ENCODE peak calls at places on chromosomes 7 and 10, in four cellular contexts. H is K562, L is endothelial cell of umbilical vein, N is IMR-90. O is an unnamed sample.

GRCh38 chr10:31947144-31947926 is 18.7 kb upstream of the ARHGAP12 start:
- DNase-seq in H (no peak), L (peak), N (peak), O (no peak)

GRCh38 chr10:19815478-19816419 is 483 bp upstream of the PLXDC2 start:
- DNase-seq in H (no peak), L (no peak), N (peak), O (no peak)

GRCh38 chr7:115047968-115048720 is 126.2 kb downstream of the MDFIC start:
- DNase-seq in H (no peak), L (peak), N (peak), O (no peak)

GRCh38 chr7:64888561-64888900 is 14.5 kb upstream of the ZNF273 start:
- DNase-seq in H (no peak), L (no peak), N (no peak), O (no peak)

GRCh38 chr7:158614695-158615094 is 27.1 kb upstream of the PTPRN2 start:
- DNase-seq in H (no peak), L (no peak), N (peak), O (no peak)

GRCh38 chr10:28077889-28078288 is 79.0 kb upstream of the ODAD2 start:
- DNase-seq in H (no peak), L (no peak), N (peak), O (no peak)

GRCh38 chr7:8190121-8190895 is 71.7 kb downstream of the ICA1 start:
- DNase-seq in H (no peak), L (peak), N (peak), O (peak)

GRCh38 chr10:129918836-129919235 is 45.2 kb downstream of the EBF3 start:
- DNase-seq in H (no peak), L (no peak), N (no peak), O (no peak)

GRCh38 chr10:78777466-78778256 is 291.1 kb upstream of the ZMIZ1 start:
- DNase-seq in H (no peak), L (no peak), N (peak), O (no peak)

GRCh38 chr7:146956853-146957252 is 840.3 kb downstream of the CNTNAP2 start:
- DNase-seq in H (no peak), L (no peak), N (no peak), O (no peak)

GRCh38 chr7:90298145-90299038 is 22.7 kb downstream of the FAM237B start:
- DNase-seq in H (peak), L (peak), N (peak), O (no peak)

GRCh38 chr10:43012578-43012977 is 64.3 kb upstream of the RET start:
- DNase-seq in H (no peak), L (no peak), N (no peak), O (no peak)

GRCh38 chr7:85191383-85191782 is 4.5 kb upstream of the SEMA3D start:
- DNase-seq in H (no peak), L (peak), N (peak), O (no peak)
- TF ChIP-seq FOS in H (no peak), L (no peak), N (no peak), O (no peak)

DNA sequence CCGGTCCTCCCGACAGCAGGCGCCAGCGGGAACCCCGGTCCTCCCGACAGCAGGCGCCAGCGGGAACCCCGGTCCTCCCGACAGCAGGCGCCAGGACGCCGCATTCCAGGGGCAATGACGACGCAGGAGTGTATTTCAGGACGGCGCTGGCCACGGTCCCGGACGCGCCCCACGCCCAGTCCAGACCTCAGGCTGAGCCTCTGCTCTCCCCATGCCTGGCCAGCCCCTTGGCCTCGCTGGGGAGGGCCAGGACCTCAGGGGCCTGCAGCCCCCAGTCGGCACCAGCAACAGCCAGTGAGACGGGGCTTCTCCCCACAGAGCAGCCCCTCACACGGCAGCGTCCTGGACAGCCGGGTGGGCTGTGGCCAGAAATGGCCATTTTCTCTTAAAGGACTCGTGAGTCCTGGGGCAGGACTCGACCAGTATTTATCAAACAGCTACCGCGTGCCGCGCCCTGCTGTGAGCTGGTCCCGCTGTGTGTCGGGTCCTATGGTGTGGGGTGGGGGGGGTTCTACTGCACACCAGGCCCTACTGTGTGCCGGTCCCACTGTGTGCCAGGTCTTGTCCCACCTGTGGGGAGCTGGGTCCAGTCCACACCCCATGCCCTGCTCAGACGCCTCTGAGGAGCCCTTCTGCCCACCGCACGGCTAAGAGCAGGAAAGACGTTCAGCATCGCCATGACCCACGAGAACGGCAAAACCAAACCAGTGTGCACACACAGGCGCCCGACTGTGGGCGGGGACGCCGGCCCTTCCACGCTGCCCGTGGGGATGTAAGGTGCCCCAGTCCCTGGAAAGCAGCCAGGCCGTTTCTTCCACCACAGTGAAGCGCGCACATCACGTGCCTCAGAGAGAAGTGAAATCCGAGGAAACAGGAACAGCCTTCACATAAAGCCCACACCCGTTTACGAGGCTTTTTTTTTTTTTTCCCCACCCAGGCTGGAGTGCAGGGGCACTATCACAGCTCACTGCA is 33.3 kb downstream of the GET4 start:
- DNase-seq in H (no peak), L (no peak), N (peak), O (no peak)
- TF ChIP-seq FOS in H (no peak), L (no peak), N (no peak), O (no peak)

DNA sequence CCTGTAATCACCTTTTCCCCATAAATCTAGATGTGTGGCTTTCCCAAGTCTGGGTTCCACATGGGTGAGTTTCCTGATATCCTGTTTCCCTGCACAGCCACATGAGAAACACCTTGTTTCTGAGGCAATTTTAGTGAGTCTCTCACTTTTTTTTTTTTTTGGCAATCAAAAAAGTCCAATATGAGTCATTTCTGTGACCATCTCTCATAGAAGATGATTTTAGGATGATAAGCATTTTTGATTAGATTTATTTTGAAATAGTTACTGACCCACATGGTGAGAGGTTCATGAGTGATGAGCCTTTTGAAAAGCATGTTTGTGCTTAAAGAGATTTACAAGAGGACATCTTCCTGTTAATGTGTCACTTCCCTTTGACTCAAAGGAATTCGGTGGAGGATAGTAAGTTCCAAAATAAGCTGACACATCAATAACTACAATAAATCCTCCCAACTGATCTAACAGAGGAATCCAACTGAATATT is 464.0 kb downstream of the INHBA start:
- DNase-seq in H (no peak), L (peak), N (peak), O (no peak)
- TF ChIP-seq FOS in H (no peak), L (peak), N (no peak), O (no peak)

GRCh38 chr10:110461088-110461487 is 36.6 kb upstream of the DUSP5 start:
- DNase-seq in H (no peak), L (no peak), N (no peak), O (no peak)
- TF ChIP-seq FOS in H (no peak), L (no peak), N (no peak), O (no peak)

GRCh38 chr7:1463685-1464223 is 4.5 kb upstream of the MICALL2 start:
- DNase-seq in H (no peak), L (no peak), N (no peak), O (no peak)
- TF ChIP-seq FOS in H (no peak), L (no peak), N (no peak), O (no peak)

DNA sequence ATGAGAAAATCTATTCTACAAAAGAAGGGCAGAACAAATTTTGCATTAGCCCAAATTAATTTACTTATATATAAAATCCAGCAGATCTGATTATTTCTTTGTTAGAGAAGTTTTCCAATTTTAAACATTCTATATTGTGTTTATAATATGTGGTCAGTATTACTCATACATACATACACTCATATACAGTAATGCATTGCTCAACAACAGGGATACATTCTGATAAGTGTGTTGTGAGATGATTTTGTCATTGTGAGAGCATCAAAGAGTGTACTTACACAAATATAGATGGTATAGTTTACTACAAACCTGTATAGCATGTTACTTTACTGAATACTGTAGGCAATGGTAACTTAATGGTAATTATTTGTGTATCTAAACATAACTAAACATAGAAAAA is 239.6 kb upstream of the ETV1 start:
- DNase-seq in H (no peak), L (no peak), N (peak), O (no peak)
- TF ChIP-seq FOS in H (no peak), L (no peak), N (no peak), O (no peak)

DNA sequence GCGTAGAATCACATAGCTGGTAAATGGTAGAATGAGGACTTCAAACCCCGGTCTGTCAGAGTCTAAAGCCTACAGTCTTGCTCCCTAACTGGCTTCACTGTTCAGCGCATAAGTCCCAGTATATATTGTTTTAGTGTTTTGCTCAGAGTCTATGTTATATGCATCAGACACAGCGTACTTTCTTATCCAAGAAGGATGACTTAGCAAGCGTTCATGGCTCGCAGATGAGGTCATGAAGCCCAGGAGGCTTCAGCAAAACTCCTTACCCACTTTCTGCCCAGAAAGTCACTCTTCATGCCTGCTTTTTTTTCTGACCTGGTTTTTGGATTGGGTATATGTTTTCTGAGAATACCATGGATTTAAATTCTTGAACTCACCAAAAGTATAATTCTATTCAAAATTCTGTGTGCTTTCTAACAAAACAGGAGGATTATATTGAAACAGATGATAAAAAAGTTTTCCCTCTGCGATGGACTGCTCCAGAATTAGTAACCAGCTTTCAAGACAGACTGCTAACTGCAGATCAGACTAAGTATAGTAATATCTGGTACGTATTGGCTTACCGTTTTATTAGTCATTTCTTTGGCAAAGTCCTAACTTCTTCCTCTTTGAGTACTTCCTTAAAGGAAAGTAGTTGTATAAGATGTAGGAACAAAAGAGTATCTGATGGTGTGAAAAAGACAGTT is 24.6 kb upstream of the BHLHA15 start:
- DNase-seq in H (no peak), L (peak), N (peak), O (no peak)
- TF ChIP-seq FOS in H (no peak), L (peak), N (no peak), O (no peak)

DNA sequence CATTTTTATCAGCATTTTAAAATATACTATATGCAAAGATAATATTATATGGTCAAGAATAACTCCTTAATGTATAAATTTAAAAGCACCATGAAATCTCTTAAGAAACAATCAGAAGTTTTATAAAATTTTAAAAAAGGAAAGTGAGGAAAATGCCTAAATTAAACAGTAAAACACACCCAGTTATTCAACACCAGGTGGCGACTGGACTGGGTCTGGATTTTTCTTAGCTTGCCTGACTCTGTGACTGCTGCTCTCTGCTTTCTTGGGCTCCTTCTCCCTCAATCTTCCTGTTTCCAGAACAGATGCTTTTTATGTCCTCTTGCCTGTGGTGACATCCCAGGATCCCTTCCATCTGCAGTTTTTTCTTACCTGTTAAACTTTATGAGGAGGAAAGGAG is 200.3 kb downstream of the BICC1 start:
- DNase-seq in H (no peak), L (no peak), N (no peak), O (no peak)
- TF ChIP-seq FOS in H (no peak), L (no peak), N (no peak), O (no peak)

GRCh38 chr10:44908071-44908709 is 2.9 kb upstream of the TMEM72 start:
- DNase-seq in H (no peak), L (no peak), N (peak), O (no peak)
- TF ChIP-seq FOS in H (no peak), L (no peak), N (no peak), O (no peak)

GRCh38 chr7:157278167-157278790 is 58.5 kb upstream of the DNAJB6 start:
- DNase-seq in H (peak), L (no peak), N (no peak), O (no peak)
- TF ChIP-seq FOS in H (no peak), L (no peak), N (no peak), O (no peak)

O was measured in GM12878.